ENCODE peak calls at places on chromosomes 1 and 21, in five cellular contexts. Y is GM23248, N is heart right ventricle, Z is A172, J is HEK293T. C is an unnamed sample.

GRCh38 chr1:6365047-6365446 is 28.5 kb downstream of the ACOT7 start:
- DNase-seq in Y (no peak), N (no peak), Z (no peak), J (no peak), C (no peak)

GRCh38 chr1:182249201-182249676 is 142.4 kb downstream of the GLUL start:
- DNase-seq in Y (no peak), N (no peak), Z (no peak), J (no peak), C (no peak)

GRCh38 chr21:33569986-33570385 is 18.5 kb downstream of the DONSON start:
- DNase-seq in Y (no peak), N (no peak), Z (no peak), J (no peak), C (no peak)

GRCh38 chr1:8116892-8117262 is 90.8 kb upstream of the ERRFI1 start:
- DNase-seq in Y (peak), N (peak), Z (no peak), J (peak), C (peak)

GRCh38 chr1:207619833-207620572 is 24.9 kb upstream of the CR1L start:
- DNase-seq in Y (peak), N (no peak), Z (peak), J (peak), C (peak)

GRCh38 chr1:181117648-181118449 is 29.3 kb downstream of the IER5 start:
- DNase-seq in Y (peak), N (no peak), Z (peak), J (no peak), C (peak)

GRCh38 chr1:180777072-180777689 is 135.5 kb upstream of the KIAA1614 start:
- DNase-seq in Y (no peak), N (no peak), Z (no peak), J (no peak), C (no peak)

GRCh38 chr1:14215151-14215550 is 383.3 kb upstream of the KAZN start:
- DNase-seq in Y (no peak), N (no peak), Z (peak), J (no peak), C (no peak)

GRCh38 chr1:229003233-229004031 is 267.5 kb upstream of the RAB4A start:
- DNase-seq in Y (no peak), N (no peak), Z (no peak), J (no peak), C (no peak)

C was measured in H4.